ENCODE peak calls at places on chromosome 20, in five cellular contexts. U is uterus, X is heart left ventricle, Y is stomach, I is testis. J is an unnamed sample.

GRCh38 chr20:13778827-13779226 is 5.9 kb downstream of the ESF1 start:
- DNase-seq in U (no peak), X (no peak), Y (no peak), I (no peak), J (no peak)

GRCh38 chr20:63373996-63374395 is 12.8 kb upstream of the CHRNA4 start:
- DNase-seq in U (no peak), X (no peak), Y (no peak), I (no peak), J (no peak)

GRCh38 chr20:46572181-46572580 is 21.7 kb upstream of the OCSTAMP start:
- DNase-seq in U (no peak), X (peak), Y (peak), I (peak), J (peak)

GRCh38 chr20:51429144-51429482 is 113.4 kb downstream of the NFATC2 start:
- DNase-seq in U (no peak), X (no peak), Y (no peak), I (no peak), J (no peak)

GRCh38 chr20:32467506-32468312 is 109.6 kb downstream of the ASXL1 start:
- DNase-seq in U (no peak), X (no peak), Y (peak), I (no peak), J (no peak)

GRCh38 chr20:32495217-32495565 is 89.9 kb downstream of the NOL4L start:
- DNase-seq in U (no peak), X (peak), Y (no peak), I (no peak), J (no peak)

GRCh38 chr20:33947709-33948295 is 45.9 kb upstream of the RALY start:
- DNase-seq in U (no peak), X (no peak), Y (no peak), I (peak), J (no peak)

GRCh38 chr20:62453186-62453808 is 22.5 kb downstream of the GATA5 start:
- DNase-seq in U (no peak), X (no peak), Y (no peak), I (no peak), J (no peak)

GRCh38 chr20:56443654-56444540 is 24.5 kb upstream of the RTF2 start:
- DNase-seq in U (no peak), X (peak), Y (no peak), I (no peak), J (no peak)

GRCh38 chr20:49866051-49866450 is 49.3 kb downstream of the SPATA2 start:
- DNase-seq in U (no peak), X (no peak), Y (no peak), I (no peak), J (no peak)

GRCh38 chr20:37319120-37319717 is 26.7 kb upstream of the SRC start:
- DNase-seq in U (no peak), X (no peak), Y (no peak), I (no peak), J (no peak)

GRCh38 chr20:36121981-36122930 is 32.3 kb upstream of the EPB41L1 start:
- DNase-seq in U (no peak), X (no peak), Y (peak), I (no peak), J (peak)

GRCh38 chr20:3661836-3662665 is 1.1 kb downstream of the GFRA4 start:
- DNase-seq in U (no peak), X (peak), Y (no peak), I (no peak), J (no peak)

GRCh38 chr20:33995053-33995816 is 1.5 kb downstream of the RALY start:
- DNase-seq in U (no peak), X (no peak), Y (no peak), I (peak), J (peak)

GRCh38 chr20:46211331-46211722 is 93.2 kb downstream of the CD40 start:
- DNase-seq in U (no peak), X (no peak), Y (no peak), I (no peak), J (no peak)

GRCh38 chr20:17619351-17620093 is 49.6 kb downstream of the DSTN start:
- DNase-seq in U (peak), X (no peak), Y (peak), I (no peak), J (peak)

GRCh38 chr20:47051936-47052566 is 157.4 kb downstream of the EYA2 start:
- DNase-seq in U (no peak), X (no peak), Y (no peak), I (no peak), J (no peak)

GRCh38 chr20:41173791-41174341 is 36.5 kb downstream of the PLCG1 start:
- DNase-seq in U (peak), X (no peak), Y (peak), I (peak), J (peak)

GRCh38 chr20:18795366-18795765 is 18.2 kb upstream of the SCP2D1 start:
- DNase-seq in U (no peak), X (no peak), Y (no peak), I (no peak), J (no peak)

GRCh38 chr20:51301026-51301425 is 241.5 kb downstream of the NFATC2 start:
- DNase-seq in U (no peak), X (no peak), Y (no peak), I (no peak), J (no peak)

GRCh38 chr20:63322923-63323253 is 29.9 kb downstream of the COL20A1 start:
- DNase-seq in U (no peak), X (no peak), Y (no peak), I (no peak), J (no peak)

GRCh38 chr20:24406761-24407550 is 62.5 kb upstream of the SYNDIG1 start:
- DNase-seq in U (no peak), X (no peak), Y (no peak), I (no peak), J (no peak)

GRCh38 chr20:49482621-49483017 is at the start of gene KCNB1:
- DNase-seq in U (peak), X (peak), Y (peak), I (peak), J (peak)

GRCh38 chr20:61668064-61668463 is 397.6 kb downstream of the TAF4 start:
- DNase-seq in U (no peak), X (no peak), Y (no peak), I (no peak), J (no peak)

GRCh38 chr20:47758517-47759450 is 26.5 kb downstream of the SULF2 start:
- DNase-seq in U (no peak), X (no peak), Y (no peak), I (peak), J (no peak)

DNA sequence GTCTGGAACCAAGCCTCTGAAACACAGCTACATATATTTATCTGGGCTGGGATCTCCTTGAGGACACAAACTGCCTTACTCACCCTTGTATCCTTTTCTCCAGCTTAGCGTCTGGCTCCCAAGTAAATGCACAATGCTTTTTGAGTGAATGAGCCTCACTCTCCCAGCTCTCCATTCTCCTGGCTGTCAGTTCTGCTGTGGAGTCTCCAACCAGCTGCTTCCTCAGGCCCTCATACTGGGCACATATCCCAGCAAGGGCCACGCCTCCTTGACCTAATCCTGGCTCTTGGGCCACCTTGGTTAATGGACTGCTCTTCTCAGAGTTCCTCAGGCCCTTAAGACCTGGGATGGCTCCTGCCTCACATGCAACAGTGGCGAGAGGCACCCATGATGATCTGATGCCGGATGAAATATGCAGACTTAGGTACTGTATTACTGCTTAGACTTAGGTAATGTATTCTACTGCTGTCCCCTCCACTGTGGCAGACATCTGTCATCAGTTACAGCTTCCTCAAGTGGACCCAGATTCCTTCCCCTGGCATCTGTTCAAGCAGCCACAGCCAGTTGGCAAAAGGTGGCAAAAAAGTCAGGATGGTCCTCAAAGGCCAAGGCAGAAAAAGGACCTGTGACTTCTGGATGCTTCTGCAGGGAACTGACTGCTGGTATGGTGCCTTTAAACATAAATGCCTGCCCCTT is 16.5 kb downstream of the SNHG17 start:
- DNase-seq in U (no peak), X (peak), Y (peak), I (peak), J (peak)
- TF ChIP-seq POLR2A in U (no peak), X (no peak), Y (no peak), I (no peak), J (no peak)

DNA sequence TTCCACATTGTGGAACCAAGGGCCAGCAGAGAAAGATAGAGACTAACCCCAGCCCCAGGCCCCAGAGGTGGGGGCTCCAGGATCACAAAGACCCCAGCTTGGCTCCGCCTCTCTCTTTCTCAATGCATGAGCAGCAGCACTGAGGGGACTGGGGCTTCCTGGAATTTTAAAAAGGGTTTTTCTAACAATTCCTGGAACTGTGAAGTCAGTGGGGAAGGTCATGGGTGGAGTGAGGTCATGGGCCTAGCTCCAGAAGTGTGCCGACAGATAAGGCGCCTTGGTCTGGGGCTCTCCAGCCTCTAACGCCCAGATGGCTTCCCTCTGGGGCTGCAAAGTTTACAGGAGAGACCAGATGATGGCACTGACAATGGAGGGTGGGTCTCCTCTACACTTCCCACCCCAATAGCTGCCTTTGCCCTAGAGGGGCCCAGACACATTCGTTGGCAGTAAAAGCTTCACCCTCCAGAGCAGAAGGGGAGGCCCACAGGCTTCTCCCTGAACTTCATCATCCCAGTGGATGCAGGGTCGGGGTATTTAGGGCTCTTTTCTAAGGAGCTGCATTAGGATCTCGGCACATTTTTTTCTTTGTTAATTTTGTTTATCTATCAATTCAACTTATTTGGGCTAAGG is 46.9 kb upstream of the CD93 start:
- DNase-seq in U (peak), X (peak), Y (no peak), I (no peak), J (no peak)
- TF ChIP-seq POLR2A in U (no peak), X (no peak), Y (no peak), I (no peak), J (no peak)

GRCh38 chr20:10433623-10434466 is at the start of gene MKKS:
- DNase-seq in U (peak), X (peak), Y (peak), I (peak), J (peak)
- TF ChIP-seq POLR2A in U (peak), X (peak), Y (no peak), I (no peak), J (peak)

GRCh38 chr20:53778041-53778516 is 184.4 kb upstream of the ZNF217 start:
- DNase-seq in U (no peak), X (peak), Y (peak), I (no peak), J (no peak)

GRCh38 chr20:53779822-53780221 is 186.2 kb upstream of the ZNF217 start:
- DNase-seq in U (no peak), X (no peak), Y (no peak), I (no peak), J (no peak)

GRCh38 chr20:53776858-53777257 is 183.2 kb upstream of the ZNF217 start:
- DNase-seq in U (no peak), X (no peak), Y (no peak), I (no peak), J (no peak)

GRCh38 chr20:53782612-53783246 is 189.1 kb upstream of the ZNF217 start:
- DNase-seq in U (no peak), X (no peak), Y (no peak), I (no peak), J (no peak)

GRCh38 chr20:53778736-53779135 is 185.1 kb upstream of the ZNF217 start:
- DNase-seq in U (no peak), X (no peak), Y (no peak), I (no peak), J (no peak)
- TF ChIP-seq POLR2A in U (no peak), X (no peak), Y (no peak), I (no peak), J (no peak)

GRCh38 chr20:58694241-58695083 is 1.9 kb downstream of the NPEPL1 start:
- DNase-seq in U (no peak), X (no peak), Y (no peak), I (no peak), J (no peak)

GRCh38 chr20:58693226-58694006 is 816 bp downstream of the NPEPL1 start:
- DNase-seq in U (no peak), X (no peak), Y (peak), I (peak), J (peak)

GRCh38 chr20:58691405-58691772 is 1.2 kb upstream of the NPEPL1 start:
- DNase-seq in U (no peak), X (no peak), Y (peak), I (no peak), J (no peak)

GRCh38 chr20:58691773-58692578 is 624 bp upstream of the NPEPL1 start:
- DNase-seq in U (peak), X (peak), Y (peak), I (no peak), J (peak)

GRCh38 chr20:58692579-58693225 is at the start of gene NPEPL1:
- DNase-seq in U (peak), X (peak), Y (peak), I (peak), J (peak)
- TF ChIP-seq POLR2A in U (no peak), X (peak), Y (no peak), I (no peak), J (peak)

GRCh38 chr20:58623579-58624473 is 27.3 kb upstream of the STX16 start:
- DNase-seq in U (peak), X (peak), Y (no peak), I (no peak), J (no peak)
- TF ChIP-seq POLR2A in U (no peak), X (no peak), Y (no peak), I (no peak), J (no peak)

GRCh38 chr20:432677-433299 is 24.7 kb downstream of the RBCK1 start:
- DNase-seq in U (no peak), X (no peak), Y (no peak), I (no peak), J (no peak)

GRCh38 chr20:434221-434620 is 26.1 kb downstream of the RBCK1 start:
- DNase-seq in U (no peak), X (no peak), Y (no peak), I (no peak), J (no peak)

GRCh38 chr20:434661-435419 is 26.7 kb downstream of the RBCK1 start:
- DNase-seq in U (no peak), X (no peak), Y (no peak), I (no peak), J (no peak)

GRCh38 chr20:432208-432607 is 24.1 kb downstream of the RBCK1 start:
- DNase-seq in U (no peak), X (no peak), Y (no peak), I (no peak), J (no peak)

DNA sequence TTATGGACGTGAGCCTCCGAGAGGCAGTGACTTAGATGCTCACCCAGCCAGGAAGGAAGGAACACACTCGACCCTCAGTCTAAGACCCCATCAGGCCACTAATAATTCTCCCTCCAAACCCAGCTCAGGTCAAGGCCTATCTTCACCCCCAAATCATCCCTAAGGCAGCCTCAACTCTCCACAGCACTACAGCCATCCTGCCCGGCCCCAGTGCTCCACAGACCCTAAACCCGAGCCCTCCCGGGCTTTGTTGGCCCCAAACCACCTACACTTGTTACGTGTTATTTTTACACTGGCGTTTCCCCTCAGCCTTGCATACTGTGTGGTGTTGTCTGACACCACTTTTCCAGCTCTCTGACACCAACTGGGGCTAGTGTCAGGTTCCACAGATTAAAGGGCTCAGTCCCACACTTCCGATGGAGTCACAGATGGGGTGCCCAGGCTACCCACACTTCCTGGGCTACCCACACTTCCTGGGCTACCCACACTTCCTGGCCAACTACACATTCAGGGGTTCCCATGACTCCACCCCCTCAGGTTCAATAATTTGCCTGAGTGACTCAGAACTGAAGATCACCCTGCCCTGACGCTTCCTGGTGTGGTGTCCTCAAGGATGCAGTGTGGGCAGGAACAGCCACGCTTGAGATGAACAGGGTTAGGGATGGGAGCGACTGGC is 25.3 kb downstream of the RBCK1 start:
- DNase-seq in U (no peak), X (no peak), Y (no peak), I (no peak), J (no peak)
- TF ChIP-seq POLR2A in U (no peak), X (no peak), Y (no peak), I (no peak), J (no peak)

J was measured in thyroid gland.